ENCODE peak calls at places on chromosomes 13 and 19, in four cellular contexts. E is activated T-cell treated with anti-CD3 and anti-CD28 coated beads for 1 hour; G is activated CD8-positive, alpha-beta memory T cell treated with anti-CD3 and anti-CD28 coated beads for 1 hour; N is NCI-H446. I is an unnamed sample.

GRCh38 chr13:41546372-41547252 is 89.3 kb downstream of the RGCC start:
- DNase-seq in N (no peak), E (no peak), G (no peak), I (no peak)

GRCh38 chr13:98915563-98916348 is 62.1 kb downstream of the DOCK9 start:
- DNase-seq in G (no peak), E (no peak), N (no peak), I (no peak)

GRCh38 chr13:30038884-30039283 is 188.5 kb upstream of the UBL3 start:
- DNase-seq in G (no peak), N (no peak), E (no peak), I (no peak)

GRCh38 chr13:112496166-112496565 is 91.8 kb downstream of the TUBGCP3 start:
- DNase-seq in E (no peak), G (no peak), N (no peak), I (no peak)

GRCh38 chr13:110381029-110381360 is 73.9 kb downstream of the COL4A2 start:
- DNase-seq in N (no peak), G (no peak), E (no peak), I (no peak)

GRCh38 chr13:48873598-48873997 is 102.1 kb upstream of the FNDC3A start:
- DNase-seq in N (no peak), G (no peak), E (no peak), I (no peak)

GRCh38 chr19:49340069-49340864 is 5.1 kb downstream of the CD37 start:
- DNase-seq in E (no peak), G (no peak), N (no peak), I (no peak)

GRCh38 chr19:49758292-49758691 is 4.8 kb downstream of the TSKS start:
- DNase-seq in G (no peak), N (no peak), E (no peak), I (no peak)